ENCODE peak calls at places on chromosome 3, in seven cellular contexts. O is DMS53; N is A673; M is stimulated activated CD4-positive, alpha-beta T cell treated with anti-CD3 and anti-CD28 coated beads, Interleukin-4, amount 100 ng/mL, for 4 hours; G is GM06990; R is activated CD8-positive, alpha-beta T cell treated with anti-CD3 and anti-CD28 coated beads for 36 hours; W is NCI-H524. I is an unnamed sample.

GRCh38 chr3:154973851-154974250 is 106.3 kb upstream of the MME start:
- DNase-seq in O (no peak), N (no peak), M (no peak), G (no peak), R (no peak), W (no peak), I (no peak)

GRCh38 chr3:139394116-139394515 is 4.7 kb upstream of the COPB2 start:
- DNase-seq in O (no peak), N (peak; percentile 86), M (no peak), G (no peak), R (no peak), W (no peak), I (no peak)

GRCh38 chr3:107897471-107898180 is 193.2 kb downstream of the CD47 start:
- DNase-seq in O (no peak), N (no peak), M (no peak), G (no peak), R (no peak), W (peak; percentile 7), I (no peak)

GRCh38 chr3:185677146-185677829 is 91.2 kb downstream of the SENP2 start:
- DNase-seq in O (peak; percentile 73), N (peak; percentile 73), M (no peak), G (no peak), R (no peak), W (peak; percentile 69), I (peak; percentile 53)

GRCh38 chr3:38964646-38965045 is 87.1 kb downstream of the SCN11A start:
- DNase-seq in O (no peak), N (no peak), M (no peak), G (no peak), R (no peak), W (no peak), I (no peak)

GRCh38 chr3:11662392-11662990 is 18.8 kb upstream of the VGLL4 start:
- DNase-seq in O (peak; percentile 17), N (peak; percentile 42), M (no peak), G (no peak), R (no peak), W (peak; percentile 22), I (no peak)

GRCh38 chr3:107977571-107977970 is 113.3 kb downstream of the CD47 start:
- DNase-seq in O (no peak), N (no peak), M (no peak), G (no peak), R (no peak), W (no peak), I (no peak)

GRCh38 chr3:48405343-48405881 is 24.5 kb downstream of the PLXNB1 start:
- DNase-seq in O (no peak), N (no peak), M (no peak), G (no peak), R (no peak), W (no peak), I (no peak)

GRCh38 chr3:5022966-5023776 is 43.9 kb downstream of the BHLHE40 start:
- DNase-seq in O (peak; percentile 72), N (peak; percentile 10), M (no peak), G (no peak), R (peak; percentile 37), W (no peak), I (peak; percentile 84)

GRCh38 chr3:12131351-12131750 is 27.4 kb downstream of the TIMP4 start:
- DNase-seq in O (no peak), N (no peak), M (no peak), G (no peak), R (no peak), W (no peak), I (no peak)

GRCh38 chr3:126556637-126557414 is 1.9 kb downstream of the C3orf22 start:
- DNase-seq in O (no peak), N (no peak), M (no peak), G (no peak), R (no peak), W (no peak), I (no peak)

GRCh38 chr3:71503525-71504249 is 79.8 kb downstream of the FOXP1 start:
- DNase-seq in O (no peak), N (no peak), M (no peak), G (no peak), R (no peak), W (no peak), I (no peak)

GRCh38 chr3:169337541-169337940 is 326.0 kb downstream of the MECOM start:
- DNase-seq in O (no peak), N (no peak), M (no peak), G (no peak), R (no peak), W (no peak), I (peak; percentile 23)

GRCh38 chr3:70064194-70064787 is 64.8 kb downstream of the SAMMSON start:
- DNase-seq in O (peak; percentile 29), N (peak; percentile 32), M (no peak), G (no peak), R (peak; percentile 13), W (peak; percentile 58), I (peak; percentile 33)

GRCh38 chr3:20396335-20396734 is 210.3 kb upstream of the SGO1 start:
- DNase-seq in O (no peak), N (no peak), M (no peak), G (no peak), R (no peak), W (peak; percentile 71), I (no peak)